ENCODE peak calls at places on chromosomes 12 and 14, in ten cellular contexts. F is Calu3, L is foreskin fibroblast, E is neural crest cell, U is left ventricle myocardium inferior, Q is fibroblast of pulmonary artery, D is RWPE1, J is BJ, Y is psoas muscle, N is IMR-90. V is an unnamed sample.

GRCh38 chr14:62443796-62444195 is 601.5 kb downstream of the KCNH5 start:
- DNase-seq in Q (peak; percentile 57), J (no peak), D (peak; percentile 53), L (peak; percentile 41), F (no peak), Y (no peak), N (peak; percentile 82), E (no peak), U (no peak), V (no peak)

GRCh38 chr12:24966951-24967564 is 18.2 kb upstream of the BCAT1 start:
- DNase-seq in Y (no peak), F (no peak), U (no peak), Q (no peak), J (no peak), L (no peak), E (no peak), D (no peak), N (no peak), V (no peak)

GRCh38 chr12:62698701-62699101 is 232.1 kb downstream of the MON2 start:
- DNase-seq in U (no peak), F (no peak), Y (no peak), E (no peak), N (peak; percentile 73), L (peak; percentile 78), J (no peak), D (no peak), Q (peak; percentile 82), V (no peak)

GRCh38 chr12:84817297-84817696 is 95.3 kb downstream of the SLC6A15 start:
- DNase-seq in L (peak; percentile 34), N (no peak), U (no peak), Y (no peak), Q (no peak), D (no peak), J (no peak), E (no peak), F (no peak), V (no peak)

GRCh38 chr12:93990832-93991748 is 157.3 kb upstream of the PLXNC1 start:
- DNase-seq in E (peak; percentile 46), N (peak; percentile 52), L (peak; percentile 67), U (peak; percentile 39), Q (peak; percentile 58), D (no peak), J (no peak), Y (peak; percentile 50), F (no peak), V (peak; percentile 18)

GRCh38 chr12:5428332-5429221 is 3.3 kb upstream of the NTF3 start:
- DNase-seq in Y (no peak), N (peak; percentile 75), L (peak; percentile 73), F (no peak), J (no peak), D (no peak), E (no peak), U (no peak), Q (peak; percentile 54), V (peak; percentile 16)

GRCh38 chr12:27807063-27807703 is 27.1 kb upstream of the MANSC4 start:
- DNase-seq in U (no peak), F (no peak), N (no peak), J (no peak), L (no peak), Y (no peak), D (no peak), Q (no peak), E (no peak), V (no peak)

GRCh38 chr14:70779667-70780066 is 29.6 kb downstream of the MAP3K9 start:
- DNase-seq in U (peak; percentile 47), J (no peak), Y (peak; percentile 55), F (no peak), Q (no peak), D (no peak), E (no peak), N (no peak), L (no peak), V (no peak)

GRCh38 chr14:63204407-63205280 is at the start of gene RHOJ:
- DNase-seq in Y (peak; percentile 13), L (peak; percentile 54), N (peak; percentile 32), U (peak; percentile 22), D (no peak), E (peak; percentile 41), F (no peak), J (no peak), Q (peak; percentile 46), V (no peak)

GRCh38 chr14:42140001-42140400 is 533.3 kb downstream of the LRFN5 start:
- DNase-seq in Q (no peak), N (peak; percentile 54), F (no peak), L (peak; percentile 73), J (no peak), D (no peak), Y (no peak), E (no peak), U (no peak), V (no peak)

GRCh38 chr12:17342381-17342961 is 736.5 kb upstream of the LMO3 start:
- DNase-seq in Y (no peak), U (no peak), L (no peak), F (no peak), E (no peak), Q (no peak), J (no peak), N (no peak), D (no peak), V (no peak)

GRCh38 chr12:71045781-71046180 is 112.0 kb downstream of the TSPAN8 start:
- DNase-seq in Y (no peak), N (no peak), J (no peak), L (peak; percentile 90), D (no peak), F (peak; percentile 9), U (no peak), E (no peak), Q (peak; percentile 87), V (no peak)

GRCh38 chr14:28751467-28752058 is 15.0 kb upstream of the FOXG1 start:
- DNase-seq in E (peak; percentile 60), Y (no peak), J (peak; percentile 1), L (peak; percentile 71), D (peak; percentile 51), N (peak; percentile 49), Q (peak; percentile 78), U (no peak), F (peak; percentile 65), V (peak; percentile 59)

GRCh38 chr12:119169150-119169549 is 9.6 kb upstream of the HSPB8 start:
- DNase-seq in J (no peak), Y (no peak), E (no peak), N (no peak), L (no peak), F (no peak), Q (no peak), D (no peak), U (no peak), V (no peak)

GRCh38 chr14:103123634-103124500 is 606 bp downstream of the TNFAIP2 start:
- DNase-seq in D (no peak), L (peak; percentile 48), F (peak; percentile 64), U (peak; percentile 68), Y (peak; percentile 72), J (no peak), E (no peak), N (no peak), Q (peak; percentile 41), V (peak; percentile 50)

DNA sequence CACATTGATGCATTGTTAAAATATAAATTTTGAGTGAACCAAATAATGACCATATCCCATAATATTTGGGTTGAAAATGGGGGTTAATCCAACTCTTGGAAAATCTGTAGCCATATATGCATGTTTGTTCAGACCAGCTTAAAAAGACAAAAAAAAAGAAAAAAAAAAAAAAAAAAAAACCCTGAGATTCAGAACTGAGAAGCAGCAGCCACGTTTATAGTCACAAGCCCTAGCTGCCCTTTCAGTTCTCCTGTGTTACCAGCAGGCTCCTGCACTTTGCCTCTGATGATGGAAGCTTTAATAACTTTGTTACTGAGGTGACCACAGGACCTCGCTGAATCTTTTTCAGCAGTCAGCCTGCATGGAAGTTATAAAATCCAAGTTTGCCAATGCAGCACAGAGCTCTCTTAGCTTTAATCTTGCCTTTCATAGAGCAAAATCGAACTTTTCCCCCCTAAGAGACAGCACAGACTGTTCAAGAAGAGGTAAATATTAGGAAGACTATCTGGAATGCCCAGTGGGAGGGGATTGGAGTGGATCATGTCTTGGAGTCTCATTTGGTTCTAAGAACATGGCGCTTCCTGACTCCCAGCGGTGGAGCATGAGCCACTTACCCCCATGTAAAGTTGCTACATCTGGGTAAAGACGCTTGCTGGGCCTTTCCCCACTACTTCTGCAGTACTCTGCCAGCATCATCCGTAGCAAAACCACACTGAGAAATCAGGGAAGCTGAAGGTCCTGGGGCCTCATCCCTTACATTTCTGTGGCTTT is 20.6 kb downstream of the GNG2 start:
- DNase-seq in F (no peak), Q (peak; percentile 11), U (no peak), Y (no peak), E (no peak), D (no peak), N (no peak), J (peak; percentile 24), L (no peak), V (no peak)
- TF ChIP-seq CTCF in F (no peak), Q (no peak), U (no peak), Y (no peak), E (no peak), D (no peak), N (no peak), J (no peak), L (no peak), V (no peak)

GRCh38 chr12:77925536-77926108 is 94.9 kb downstream of the NAV3 start:
- DNase-seq in Q (peak; percentile 97), U (peak; percentile 46), D (peak; percentile 66), F (peak; percentile 80), Y (peak; percentile 43), E (peak; percentile 54), L (peak; percentile 96), N (peak; percentile 92), J (peak; percentile 94), V (peak; percentile 83)
- TF ChIP-seq CTCF in Q (peak; percentile 100), U (peak; percentile 91), D (peak; percentile 98), F (peak; percentile 99), Y (peak; percentile 61), E (peak; percentile 99), L (peak; percentile 100), N (peak; percentile 95), J (peak; percentile 98), V (peak; percentile 98)

DNA sequence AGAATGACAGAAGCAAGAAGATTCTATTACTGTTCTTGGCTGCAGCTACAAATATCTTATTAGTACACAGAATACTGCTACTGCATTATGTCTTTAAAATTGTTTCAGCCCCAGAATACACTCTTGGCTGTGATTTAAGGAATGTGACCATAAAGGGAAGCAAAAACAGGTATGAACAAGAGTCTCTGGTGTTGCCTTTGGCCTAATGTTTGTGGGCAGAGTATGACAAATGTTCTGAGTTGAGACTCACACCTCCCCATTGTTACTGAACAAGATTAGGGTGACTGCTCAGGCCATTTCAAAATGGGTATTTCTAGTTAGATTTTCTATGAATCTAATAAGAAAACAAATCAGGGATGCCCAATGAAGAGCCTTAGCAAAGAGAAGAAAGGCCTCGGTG is 28.5 kb downstream of the TTC6 start:
- DNase-seq in E (no peak), Q (no peak), F (no peak), U (no peak), D (peak; percentile 67), N (no peak), Y (no peak), J (no peak), L (no peak), V (no peak)
- TF ChIP-seq CTCF in E (no peak), Q (no peak), F (no peak), U (no peak), D (no peak), N (no peak), Y (no peak), J (no peak), L (no peak), V (no peak)

DNA sequence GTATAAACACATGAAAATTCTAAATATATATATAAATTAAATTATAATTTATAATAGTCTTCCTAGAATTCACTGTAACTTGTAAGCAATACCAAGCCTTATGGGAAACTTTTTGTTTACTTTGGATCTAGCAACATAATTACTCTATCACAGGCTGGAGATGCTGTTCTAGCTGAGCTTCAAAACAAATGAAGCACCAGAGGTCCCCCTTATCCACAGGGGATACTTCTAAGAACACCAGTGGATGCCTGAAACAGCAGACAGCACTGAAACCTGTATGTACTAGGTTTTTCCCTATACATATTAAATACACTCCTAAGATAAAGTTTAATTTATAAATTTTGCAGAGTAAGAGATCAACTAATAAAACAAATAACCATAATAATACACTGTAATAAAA is 96.6 kb downstream of the CDK17 start:
- DNase-seq in N (no peak), U (no peak), L (no peak), F (no peak), Q (peak; percentile 22), J (no peak), E (no peak), D (no peak), Y (no peak), V (no peak)
- TF ChIP-seq CTCF in N (no peak), U (peak; percentile 25), L (no peak), F (no peak), Q (no peak), J (no peak), E (no peak), D (no peak), Y (no peak), V (no peak)

V was measured in NB4.